ENCODE peak calls at places on chromosomes 16 and 17, in five cellular contexts. S is GM23338, E is HL-60, V is SK-N-SH, C is A549. R is an unnamed sample.
A peak's percentile ranks its signal among the peaks of the same experiment; 100 is the strongest.

GRCh38 chr16:87465306-87465705 is 27.5 kb downstream of the ZCCHC14 start:
- DNase-seq in S (no peak), E (peak; percentile 53), V (peak; percentile 52), C (no peak), R (no peak)

GRCh38 chr16:11384184-11384955 is 39.1 kb downstream of the RMI2 start:
- DNase-seq in S (no peak), E (no peak), V (no peak), C (no peak), R (no peak)

GRCh38 chr16:76696876-76697275 is 419.7 kb downstream of the CNTNAP4 start:
- DNase-seq in S (no peak), E (no peak), V (no peak), C (no peak), R (no peak)

GRCh38 chr16:88070989-88071625 is 119.9 kb downstream of the BANP start:
- DNase-seq in S (no peak), E (no peak), V (no peak), C (no peak), R (no peak)

GRCh38 chr16:57310801-57311200 is 26.3 kb upstream of the PLLP start:
- DNase-seq in S (no peak), E (no peak), V (no peak), C (no peak), R (no peak)

GRCh38 chr16:57023541-57024249 is 34.3 kb downstream of the NLRC5 start:
- DNase-seq in S (no peak), E (no peak), V (no peak), C (no peak), R (no peak)

GRCh38 chr16:90019543-90020259 is 445 bp upstream of the DBNDD1 start:
- DNase-seq in S (peak; percentile 86), E (no peak), V (peak; percentile 94), C (peak; percentile 47), R (no peak)

GRCh38 chr16:28513484-28514181 is 7.0 kb upstream of the IL27 start:
- DNase-seq in S (no peak), E (no peak), V (no peak), C (no peak), R (no peak)

GRCh38 chr16:48156790-48157209 is 1.0 kb upstream of the ABCC12 start:
- DNase-seq in S (peak; percentile 88), E (peak; percentile 65), V (peak; percentile 81), C (peak; percentile 88), R (peak; percentile 62)

GRCh38 chr17:59420901-59421300 is 89.4 kb downstream of the YPEL2 start:
- DNase-seq in S (no peak), E (no peak), V (no peak), C (no peak), R (no peak)

GRCh38 chr16:10509534-10510025 is 70.8 kb downstream of the EMP2 start:
- DNase-seq in S (peak; percentile 92), E (peak; percentile 38), V (peak; percentile 77), C (peak; percentile 84), R (peak; percentile 71)

GRCh38 chr17:62653002-62653830 is 25.7 kb downstream of the MRC2 start:
- DNase-seq in S (peak; percentile 93), E (peak; percentile 45), V (peak; percentile 97), C (peak; percentile 69), R (no peak)

GRCh38 chr16:66409156-66409555 is 17.9 kb upstream of the BEAN1 start:
- DNase-seq in S (no peak), E (no peak), V (no peak), C (no peak), R (no peak)

GRCh38 chr16:74565378-74565777 is 41.5 kb downstream of the GLG1 start:
- DNase-seq in S (no peak), E (no peak), V (no peak), C (no peak), R (no peak)

GRCh38 chr16:83248735-83249469 is 558.9 kb upstream of the HSBP1 start:
- DNase-seq in S (no peak), E (no peak), V (no peak), C (no peak), R (no peak)

GRCh38 chr17:40304464-40304863 is 4.5 kb upstream of the RARA start:
- DNase-seq in S (no peak), E (no peak), V (no peak), C (no peak), R (no peak)

GRCh38 chr16:66961065-66961744 is at the start of gene CES3:
- DNase-seq in S (peak; percentile 95), E (peak; percentile 44), V (peak; percentile 82), C (peak; percentile 85), R (peak; percentile 75)

GRCh38 chr16:17364319-17365210 is 106.2 kb downstream of the XYLT1 start:
- DNase-seq in S (no peak), E (no peak), V (peak; percentile 25), C (no peak), R (no peak)

GRCh38 chr16:81416749-81417148 is 27.9 kb upstream of the CMIP start:
- DNase-seq in S (no peak), E (no peak), V (no peak), C (no peak), R (no peak)

GRCh38 chr17:40349477-40350409 is 14.8 kb downstream of the GJD3 start:
- DNase-seq in S (no peak), E (no peak), V (no peak), C (no peak), R (no peak)

GRCh38 chr16:56576585-56577299 is 11.9 kb downstream of the MT4 start:
- DNase-seq in S (peak; percentile 92), E (peak; percentile 48), V (peak; percentile 63), C (peak; percentile 72), R (peak; percentile 72)

GRCh38 chr17:71741836-71742235 is 379.0 kb upstream of the SOX9 start:
- DNase-seq in S (no peak), E (no peak), V (no peak), C (no peak), R (no peak)

GRCh38 chr16:2860826-2861567 is 3.0 kb upstream of the PRSS22 start:
- DNase-seq in S (peak; percentile 59), E (no peak), V (no peak), C (no peak), R (no peak)

GRCh38 chr17:53792997-53793396 is 29.7 kb upstream of the KIF2B start:
- DNase-seq in S (no peak), E (no peak), V (no peak), C (no peak), R (no peak)

GRCh38 chr17:42553866-42554249 is 1.1 kb downstream of the HSD17B1 start:
- DNase-seq in S (no peak), E (no peak), V (peak; percentile 68), C (no peak), R (no peak)

GRCh38 chr17:7515912-7516610 is 31.9 kb downstream of the POLR2A start:
- DNase-seq in S (no peak), E (no peak), V (no peak), C (peak; percentile 33), R (no peak)

GRCh38 chr17:4522661-4523060 is 24.0 kb downstream of the SPNS2 start:
- DNase-seq in S (no peak), E (no peak), V (no peak), C (no peak), R (no peak)
- TF ChIP-seq REST in S (no peak), E (no peak), V (no peak), C (no peak), R (no peak)

GRCh38 chr16:31476305-31477219 is 4.6 kb downstream of the TGFB1I1 start:
- DNase-seq in S (peak; percentile 88), E (peak; percentile 55), V (peak; percentile 59), C (no peak), R (no peak)

GRCh38 chr16:31478956-31479355 is 4.0 kb upstream of the SLC5A2 start:
- DNase-seq in S (no peak), E (no peak), V (no peak), C (no peak), R (no peak)

GRCh38 chr16:31475949-31476304 is 4.0 kb downstream of the TGFB1I1 start:
- DNase-seq in S (peak; percentile 48), E (no peak), V (no peak), C (no peak), R (no peak)

GRCh38 chr16:31479752-31480151 is 3.2 kb upstream of the SLC5A2 start:
- DNase-seq in S (no peak), E (no peak), V (no peak), C (no peak), R (no peak)

DNA sequence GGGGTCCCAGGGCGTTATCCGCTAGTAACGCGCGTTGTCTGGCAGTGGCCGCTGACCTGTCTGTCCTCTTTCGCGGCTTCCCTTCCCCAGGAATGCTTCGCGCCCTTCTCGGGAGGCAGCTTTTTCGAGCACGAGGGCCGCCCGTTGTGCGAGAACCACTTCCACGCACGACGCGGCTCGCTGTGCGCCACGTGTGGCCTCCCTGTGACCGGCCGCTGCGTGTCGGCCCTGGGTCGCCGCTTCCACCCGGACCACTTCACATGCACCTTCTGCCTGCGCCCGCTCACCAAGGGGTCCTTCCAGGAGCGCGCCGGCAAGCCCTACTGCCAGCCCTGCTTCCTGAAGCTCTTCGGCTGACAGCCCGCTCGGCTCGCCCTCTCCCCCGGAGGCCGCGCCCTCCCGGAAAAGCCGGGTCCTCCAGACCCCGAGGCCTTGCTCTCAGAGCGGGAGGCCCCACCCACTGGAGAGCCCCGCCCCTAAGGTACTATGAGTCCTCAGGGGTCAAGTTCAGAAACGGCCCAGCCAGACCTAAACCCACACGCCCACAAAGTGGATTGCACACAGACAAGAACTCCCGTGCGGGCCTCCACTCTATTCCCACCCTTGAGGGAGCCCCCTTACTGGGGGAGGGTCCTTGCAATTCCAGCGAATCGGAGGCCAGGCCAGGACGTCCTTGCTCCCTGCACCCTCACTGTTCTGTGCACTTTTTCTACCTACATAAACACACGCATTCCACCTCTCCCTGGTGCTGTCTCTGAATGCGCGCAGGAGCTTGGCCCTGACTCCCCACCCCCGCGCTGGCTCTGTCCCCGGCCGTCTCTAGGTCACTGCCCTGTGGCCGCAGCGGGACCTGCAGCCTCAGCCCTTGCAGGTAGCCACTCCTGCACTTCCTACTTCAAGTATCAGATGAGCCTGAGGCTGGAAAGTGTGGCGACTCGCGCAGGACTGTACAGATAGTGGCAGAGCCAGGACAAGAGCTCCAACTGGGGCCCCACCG is 5.4 kb upstream of the SLC5A2 start:
- DNase-seq in S (peak; percentile 91), E (no peak), V (no peak), C (peak; percentile 21), R (no peak)
- TF ChIP-seq REST in S (no peak), E (no peak), V (no peak), C (no peak), R (no peak)

GRCh38 chr16:55476625-55477533 is 2.1 kb upstream of the MMP2 start:
- DNase-seq in S (no peak), E (no peak), V (no peak), C (no peak), R (no peak)

GRCh38 chr16:55479560-55480197 is 681 bp downstream of the MMP2 start:
- DNase-seq in S (peak; percentile 46), E (no peak), V (peak; percentile 58), C (no peak), R (no peak)

GRCh38 chr16:55482056-55482455 is 3.1 kb downstream of the MMP2 start:
- DNase-seq in S (no peak), E (no peak), V (no peak), C (no peak), R (no peak)

GRCh38 chr16:55480228-55480655 is 1.2 kb downstream of the MMP2 start:
- DNase-seq in S (peak; percentile 64), E (peak; percentile 58), V (peak; percentile 84), C (no peak), R (no peak)

GRCh38 chr16:55478827-55479559 is at the start of gene MMP2:
- DNase-seq in S (peak; percentile 91), E (no peak), V (peak; percentile 96), C (no peak), R (no peak)
- TF ChIP-seq REST in S (no peak), E (no peak), V (no peak), C (no peak), R (no peak)

GRCh38 chr17:50094243-50094752 is 853 bp upstream of the PDK2 start:
- DNase-seq in S (peak; percentile 96), E (peak; percentile 63), V (peak; percentile 91), C (peak; percentile 91), R (peak; percentile 88)
- TF ChIP-seq REST in S (no peak), E (no peak), V (peak; percentile 51), C (no peak), R (no peak)

GRCh38 chr16:53756329-53756996 is 52.5 kb downstream of the FTO start:
- DNase-seq in S (no peak), E (no peak), V (no peak), C (no peak), R (no peak)
- TF ChIP-seq REST in S (no peak), E (no peak), V (no peak), C (no peak), R (no peak)

R was measured in HCT116.